ENCODE peak calls at places on chromosomes 12 and 14, in ten cellular contexts. Z is heart left ventricle; U is BE2C; A is cardiac muscle cell; X is left lung; G is CD8-positive, alpha-beta memory T cell; D is lower lobe of right lung; I is GM23248; V is body of pancreas; P is heart right ventricle. S is an unnamed sample.

GRCh38 chr12:28145211-28145610 is 45.0 kb upstream of the CCDC91 start:
- DNase-seq in Z (no peak), U (no peak), A (no peak), X (no peak), G (no peak), D (no peak), I (no peak), V (no peak), P (no peak), S (no peak)

GRCh38 chr12:62977419-62977818 is 42.5 kb upstream of the PPM1H start:
- DNase-seq in Z (no peak), U (no peak), A (no peak), X (no peak), G (no peak), D (no peak), I (peak; percentile 27), V (no peak), P (no peak), S (no peak)

GRCh38 chr12:14454098-14454907 is 88.8 kb downstream of the ATF7IP start:
- DNase-seq in Z (no peak), U (peak; percentile 45), A (peak; percentile 70), X (no peak), G (no peak), D (no peak), I (peak; percentile 45), V (peak; percentile 18), P (no peak), S (no peak)

GRCh38 chr14:35883677-35884293 is 57.6 kb downstream of the BRMS1L start:
- DNase-seq in Z (no peak), U (peak; percentile 25), A (peak; percentile 51), X (no peak), G (no peak), D (no peak), I (peak; percentile 61), V (peak; percentile 33), P (no peak), S (no peak)

GRCh38 chr12:76010732-76011458 is 20.7 kb downstream of the PHLDA1 start:
- DNase-seq in Z (no peak), U (no peak), A (no peak), X (no peak), G (no peak), D (no peak), I (peak; percentile 56), V (no peak), P (no peak), S (no peak)

GRCh38 chr12:3295648-3296408 is 195.2 kb upstream of the PRMT8 start:
- DNase-seq in Z (peak; percentile 66), U (no peak), A (no peak), X (no peak), G (no peak), D (no peak), I (peak; percentile 27), V (peak; percentile 48), P (peak; percentile 67), S (no peak)

GRCh38 chr14:92505826-92506225 is 7.8 kb upstream of the RIN3 start:
- DNase-seq in Z (no peak), U (no peak), A (no peak), X (no peak), G (no peak), D (no peak), I (no peak), V (no peak), P (no peak), S (no peak)

GRCh38 chr14:35386673-35387125 is 17.9 kb downstream of the NFKBIA start:
- DNase-seq in Z (peak; percentile 54), U (peak; percentile 90), A (peak; percentile 53), X (no peak), G (no peak), D (no peak), I (no peak), V (no peak), P (peak; percentile 54), S (no peak)

GRCh38 chr14:101130861-101131260 is 227.3 kb upstream of the RTL1 start:
- DNase-seq in Z (no peak), U (no peak), A (no peak), X (peak; percentile 65), G (no peak), D (peak; percentile 26), I (no peak), V (no peak), P (no peak), S (no peak)

GRCh38 chr12:120130011-120130410 is 13.5 kb upstream of the RAB35 start:
- DNase-seq in Z (no peak), U (no peak), A (no peak), X (no peak), G (no peak), D (no peak), I (no peak), V (no peak), P (no peak), S (no peak)

GRCh38 chr14:95044463-95045254 is 112.7 kb downstream of the DICER1 start:
- DNase-seq in Z (no peak), U (no peak), A (no peak), X (no peak), G (no peak), D (no peak), I (no peak), V (no peak), P (no peak), S (no peak)

GRCh38 chr12:44286336-44286735 is 450.5 kb downstream of the TMEM117 start:
- DNase-seq in Z (no peak), U (no peak), A (no peak), X (no peak), G (no peak), D (no peak), I (peak; percentile 57), V (no peak), P (no peak), S (no peak)

GRCh38 chr12:111063296-111064026 is 143.1 kb upstream of the MYL2 start:
- DNase-seq in Z (no peak), U (no peak), A (no peak), X (no peak), G (no peak), D (no peak), I (peak; percentile 89), V (no peak), P (no peak), S (no peak)

GRCh38 chr12:79407671-79408622 is 282.8 kb downstream of the PAWR start:
- DNase-seq in Z (peak; percentile 21), U (peak; percentile 47), A (peak; percentile 85), X (no peak), G (no peak), D (no peak), I (peak; percentile 90), V (peak; percentile 61), P (peak; percentile 37), S (no peak)

GRCh38 chr14:50395448-50395847 is 1.2 kb downstream of the CDKL1 start:
- DNase-seq in Z (peak; percentile 26), U (no peak), A (no peak), X (no peak), G (no peak), D (no peak), I (peak; percentile 59), V (peak; percentile 34), P (no peak), S (no peak)

DNA sequence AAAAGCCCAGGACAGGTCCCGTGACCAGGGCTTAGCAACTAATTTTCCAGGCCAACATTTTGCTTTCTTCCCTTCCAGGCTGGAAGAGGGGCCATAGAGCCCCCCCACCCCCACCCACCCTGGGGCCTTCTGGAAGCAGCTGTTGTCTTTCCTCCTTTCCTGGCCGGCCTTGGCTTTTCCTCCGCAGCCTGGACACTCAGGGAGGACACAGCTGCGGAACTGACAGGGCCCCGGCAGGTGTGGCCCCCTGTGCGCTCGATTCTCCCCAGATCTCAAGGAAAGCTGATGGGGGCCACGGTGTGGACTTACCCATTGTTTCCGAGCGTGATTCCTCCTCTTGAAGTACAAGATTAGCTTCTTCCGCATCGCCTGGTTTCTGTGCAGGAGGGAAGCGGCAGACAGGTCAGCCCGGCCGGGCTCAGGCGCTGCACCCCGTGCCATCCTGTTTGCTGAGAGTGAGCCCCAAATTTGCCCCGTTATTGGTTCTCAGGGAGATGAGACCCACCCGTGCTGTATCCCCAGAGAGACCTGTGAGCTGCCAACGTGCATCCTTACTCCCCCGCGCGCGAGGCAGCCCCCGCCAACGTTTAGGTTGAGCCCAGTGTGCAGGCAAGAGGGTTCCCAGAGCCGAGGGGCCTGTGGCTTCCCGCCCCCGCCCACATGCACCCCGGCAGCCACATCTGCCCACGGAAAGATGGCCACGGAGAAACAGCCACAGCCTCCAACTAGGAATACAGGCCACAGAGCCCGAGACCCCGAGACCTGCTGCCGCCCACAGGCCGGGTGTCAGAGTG is 129.6 kb downstream of the NCOR2 start:
- DNase-seq in Z (no peak), U (no peak), A (no peak), X (peak; percentile 64), G (no peak), D (no peak), I (no peak), V (no peak), P (no peak), S (no peak)
- H3K4me1 ChIP-seq in Z (peaks cover 36% of the 10 kb centered on the region), U (peaks cover 13% of the 10 kb centered on the region), A (no peaks in the 10 kb centered on the region), X (peaks cover 10% of the 10 kb centered on the region), G (peaks cover 7% of the 10 kb centered on the region), D (peaks cover 32% of the 10 kb centered on the region), I (peaks cover 27% of the 10 kb centered on the region), V (no peaks in the 10 kb centered on the region), P (peaks cover 48% of the 10 kb centered on the region), S (no peaks in the 10 kb centered on the region)

GRCh38 chr14:29757188-29757680 is 170.4 kb downstream of the PRKD1 start:
- DNase-seq in Z (no peak), U (no peak), A (no peak), X (no peak), G (no peak), D (no peak), I (no peak), V (no peak), P (no peak), S (no peak)
- H3K4me1 ChIP-seq in Z (no peaks in the 10 kb centered on the region), U (no peaks in the 10 kb centered on the region), A (peaks cover 2% of the 10 kb centered on the region), X (no peaks in the 10 kb centered on the region), G (no peaks in the 10 kb centered on the region), D (no peaks in the 10 kb centered on the region), I (peaks cover 12% of the 10 kb centered on the region), V (peaks cover 9% of the 10 kb centered on the region), P (no peaks in the 10 kb centered on the region), S (no peaks in the 10 kb centered on the region)

DNA sequence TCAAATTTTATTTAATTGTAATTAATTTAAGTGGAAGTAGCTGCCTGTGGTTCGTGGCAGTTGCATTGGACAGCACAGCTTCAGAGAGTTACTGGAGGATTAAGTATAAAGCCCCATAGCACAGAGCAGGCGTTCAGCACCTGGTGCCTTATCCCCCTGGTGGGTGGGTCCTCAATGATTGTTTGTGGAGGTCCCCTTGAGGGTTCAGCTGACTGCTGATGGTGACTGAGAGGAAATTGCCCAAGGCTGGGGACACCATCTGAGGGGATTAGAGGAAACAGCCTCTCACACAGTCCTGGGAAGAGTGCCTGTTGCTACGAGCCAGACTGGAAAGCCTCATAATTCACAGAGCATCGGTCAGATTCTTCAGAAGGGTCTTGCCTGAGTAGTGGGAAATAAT is 83.4 kb upstream of the NOS1 start:
- DNase-seq in Z (no peak), U (no peak), A (no peak), X (no peak), G (no peak), D (no peak), I (no peak), V (no peak), P (no peak), S (no peak)
- H3K4me1 ChIP-seq in Z (no peaks in the 10 kb centered on the region), U (no peaks in the 10 kb centered on the region), A (no peaks in the 10 kb centered on the region), X (no peaks in the 10 kb centered on the region), G (no peaks in the 10 kb centered on the region), D (no peaks in the 10 kb centered on the region), I (no peaks in the 10 kb centered on the region), V (peaks cover 7% of the 10 kb centered on the region), P (no peaks in the 10 kb centered on the region), S (no peaks in the 10 kb centered on the region)

DNA sequence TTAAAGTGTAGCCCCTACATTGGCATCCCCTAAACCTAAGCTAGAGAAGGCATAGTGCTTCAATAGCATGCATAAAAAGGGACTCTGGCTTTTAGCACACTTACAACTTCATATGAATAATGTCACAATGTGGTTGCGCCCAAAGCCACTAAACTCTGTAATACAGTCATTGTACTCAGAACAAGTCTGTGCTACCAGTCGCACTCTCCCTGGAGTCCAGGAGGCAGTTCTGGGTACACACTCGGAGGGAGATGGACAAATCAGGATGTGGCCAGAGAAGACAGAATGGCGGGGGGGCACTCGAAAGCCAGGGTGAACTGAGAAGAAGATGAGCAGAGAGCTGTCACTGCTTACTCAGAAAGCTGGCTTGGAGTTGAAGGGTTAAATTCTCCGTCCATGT is 10.6 kb downstream of the SAMD4A start:
- DNase-seq in Z (no peak), U (no peak), A (no peak), X (no peak), G (no peak), D (no peak), I (no peak), V (no peak), P (no peak), S (no peak)
- H3K4me1 ChIP-seq in Z (peaks cover 18% of the 10 kb centered on the region), U (no peaks in the 10 kb centered on the region), A (peaks cover 31% of the 10 kb centered on the region), X (no peaks in the 10 kb centered on the region), G (no peaks in the 10 kb centered on the region), D (peaks cover 5% of the 10 kb centered on the region), I (peaks cover 20% of the 10 kb centered on the region), V (no peaks in the 10 kb centered on the region), P (peaks cover 62% of the 10 kb centered on the region), S (no peaks in the 10 kb centered on the region)

S was measured in effector memory CD4-positive, alpha-beta T cell.